ENCODE peak calls at places on chromosome 5, in eight cellular contexts. E, O, L, J, M, N, V and X are unnamed samples.

GRCh38 chr5:150781706-150782614 is 3.4 kb downstream of the SMIM3 start:
- DNase-seq in E (peak), O (no peak), L (peak), J (no peak), M (no peak), N (peak), V (no peak), X (no peak)

GRCh38 chr5:35902032-35902681 is 36.3 kb downstream of the CAPSL start:
- DNase-seq in E (no peak), O (no peak), L (no peak), J (no peak), M (no peak), N (no peak), V (no peak), X (no peak)

GRCh38 chr5:40578501-40579451 is 100.9 kb upstream of the PTGER4 start:
- DNase-seq in E (no peak), O (no peak), L (no peak), J (no peak), M (no peak), N (no peak), V (peak), X (no peak)

GRCh38 chr5:180126716-180127681 is 55.4 kb upstream of the RNF130 start:
- DNase-seq in E (no peak), O (peak), L (no peak), J (no peak), M (peak), N (no peak), V (peak), X (no peak)

GRCh38 chr5:138843789-138844461 is 31.2 kb downstream of the LRRTM2 start:
- DNase-seq in E (no peak), O (no peak), L (no peak), J (no peak), M (no peak), N (no peak), V (no peak), X (no peak)

GRCh38 chr5:150178262-150178661 is 11.6 kb upstream of the SLC6A7 start:
- DNase-seq in E (no peak), O (no peak), L (no peak), J (no peak), M (no peak), N (no peak), V (no peak), X (no peak)

GRCh38 chr5:93658044-93658443 is 75.0 kb downstream of the NR2F1 start:
- DNase-seq in E (no peak), O (no peak), L (no peak), J (no peak), M (no peak), N (no peak), V (no peak), X (no peak)

GRCh38 chr5:658103-658502 is 35.0 kb downstream of the TPPP start:
- DNase-seq in E (no peak), O (no peak), L (no peak), J (no peak), M (peak), N (no peak), V (no peak), X (no peak)

GRCh38 chr5:39870137-39870536 is 445.4 kb upstream of the DAB2 start:
- DNase-seq in E (no peak), O (no peak), L (no peak), J (no peak), M (no peak), N (no peak), V (no peak), X (no peak)

GRCh38 chr5:16528382-16528849 is 62.8 kb upstream of the ZNF622 start:
- DNase-seq in E (no peak), O (no peak), L (no peak), J (no peak), M (no peak), N (no peak), V (no peak), X (no peak)

GRCh38 chr5:107744418-107745330 is 73.9 kb upstream of the EFNA5 start:
- DNase-seq in E (no peak), O (no peak), L (no peak), J (no peak), M (no peak), N (no peak), V (no peak), X (no peak)

GRCh38 chr5:98769006-98769255 is 4.5 kb upstream of the RGMB start:
- DNase-seq in E (peak), O (no peak), L (no peak), J (no peak), M (peak), N (no peak), V (peak), X (no peak)

GRCh38 chr5:95984287-95984938 is 22.8 kb upstream of the ELL2 start:
- DNase-seq in E (no peak), O (no peak), L (no peak), J (no peak), M (no peak), N (no peak), V (no peak), X (no peak)

GRCh38 chr5:169875091-169875727 is 105.1 kb downstream of the INSYN2B start:
- DNase-seq in E (no peak), O (no peak), L (peak), J (no peak), M (no peak), N (peak), V (no peak), X (no peak)

GRCh38 chr5:135437796-135438560 is 9.2 kb downstream of the DCANP1 start:
- DNase-seq in E (peak), O (no peak), L (peak), J (no peak), M (peak), N (peak), V (no peak), X (no peak)

GRCh38 chr5:10607666-10608442 is 44.0 kb downstream of the ANKRD33B start:
- DNase-seq in E (peak), O (peak), L (no peak), J (no peak), M (no peak), N (peak), V (no peak), X (no peak)

GRCh38 chr5:138033916-138034315 is 1.0 kb upstream of the FAM13B start:
- DNase-seq in E (no peak), O (no peak), L (no peak), J (no peak), M (no peak), N (no peak), V (no peak), X (no peak)

GRCh38 chr5:42858709-42859108 is 47.0 kb upstream of the SELENOP start:
- DNase-seq in E (no peak), O (no peak), L (no peak), J (no peak), M (no peak), N (no peak), V (no peak), X (peak)

GRCh38 chr5:65194871-65195270 is 286.8 kb downstream of the ADAMTS6 start:
- DNase-seq in E (no peak), O (no peak), L (no peak), J (no peak), M (no peak), N (no peak), V (no peak), X (no peak)

GRCh38 chr5:52922384-52922783 is 66.8 kb upstream of the ITGA2 start:
- DNase-seq in E (no peak), O (peak), L (peak), J (no peak), M (no peak), N (peak), V (no peak), X (no peak)

GRCh38 chr5:115366223-115366622 is 69.8 kb upstream of the CCDC112 start:
- DNase-seq in E (no peak), O (peak), L (peak), J (no peak), M (no peak), N (peak), V (no peak), X (peak)